ENCODE peak calls at places on chromosomes 3 and 15, in four cellular contexts. One of them, this sample, is unnamed.

GRCh38 chr3:107221856-107222255 is 155.4 kb upstream of the CCDC54 start:
- DNase-seq in endothelial cell of umbilical vein: no peak
- DNase-seq in NCI-H2171 treated with DMSO at 0.1 percent for 48 hours: no peak
- DNase-seq in neural progenitor cell: no peak
- DNase-seq in this sample: no peak

GRCh38 chr3:138898301-138898700 is 48.6 kb downstream of the FOXL2 start:
- DNase-seq in endothelial cell of umbilical vein: peak; percentile 50
- DNase-seq in NCI-H2171 treated with DMSO at 0.1 percent for 48 hours: no peak
- DNase-seq in neural progenitor cell: no peak
- DNase-seq in this sample: no peak

GRCh38 chr15:63198752-63199250 is 9.4 kb downstream of the RAB8B start:
- DNase-seq in endothelial cell of umbilical vein: no peak
- DNase-seq in NCI-H2171 treated with DMSO at 0.1 percent for 48 hours: peak; percentile 73
- DNase-seq in neural progenitor cell: no peak
- DNase-seq in this sample: no peak

GRCh38 chr3:52495096-52495495 is at the start of gene STAB1:
- DNase-seq in endothelial cell of umbilical vein: peak; percentile 96
- DNase-seq in NCI-H2171 treated with DMSO at 0.1 percent for 48 hours: no peak
- DNase-seq in neural progenitor cell: no peak
- DNase-seq in this sample: no peak

GRCh38 chr3:95399580-95399979 is 1336.7 kb downstream of the NSUN3 start:
- DNase-seq in endothelial cell of umbilical vein: no peak
- DNase-seq in NCI-H2171 treated with DMSO at 0.1 percent for 48 hours: no peak
- DNase-seq in neural progenitor cell: no peak
- DNase-seq in this sample: no peak

GRCh38 chr3:45084361-45084760 is 58.3 kb downstream of the CLEC3B start:
- DNase-seq in endothelial cell of umbilical vein: no peak
- DNase-seq in NCI-H2171 treated with DMSO at 0.1 percent for 48 hours: no peak
- DNase-seq in neural progenitor cell: no peak
- DNase-seq in this sample: no peak

GRCh38 chr15:44097552-44097951 is 97.5 kb downstream of the FRMD5 start:
- DNase-seq in endothelial cell of umbilical vein: no peak
- DNase-seq in NCI-H2171 treated with DMSO at 0.1 percent for 48 hours: no peak
- DNase-seq in neural progenitor cell: no peak
- DNase-seq in this sample: no peak

GRCh38 chr3:8777978-8778267 is 8.5 kb upstream of the OXTR start:
- DNase-seq in endothelial cell of umbilical vein: no peak
- DNase-seq in NCI-H2171 treated with DMSO at 0.1 percent for 48 hours: no peak
- DNase-seq in neural progenitor cell: no peak
- DNase-seq in this sample: no peak

GRCh38 chr15:31262901-31263671 is 63.5 kb upstream of the KLF13 start:
- DNase-seq in endothelial cell of umbilical vein: no peak
- DNase-seq in NCI-H2171 treated with DMSO at 0.1 percent for 48 hours: peak; percentile 13
- DNase-seq in neural progenitor cell: no peak
- DNase-seq in this sample: no peak

GRCh38 chr3:168116279-168116678 is 20.6 kb upstream of the GOLIM4 start:
- DNase-seq in endothelial cell of umbilical vein: no peak
- DNase-seq in NCI-H2171 treated with DMSO at 0.1 percent for 48 hours: no peak
- DNase-seq in neural progenitor cell: no peak
- DNase-seq in this sample: no peak

GRCh38 chr3:47485812-47486211 is 10.1 kb upstream of the SCAP start:
- DNase-seq in endothelial cell of umbilical vein: no peak
- DNase-seq in NCI-H2171 treated with DMSO at 0.1 percent for 48 hours: no peak
- DNase-seq in neural progenitor cell: no peak
- DNase-seq in this sample: no peak

GRCh38 chr3:10213156-10213792 is 35.0 kb upstream of the TATDN2 start:
- DNase-seq in endothelial cell of umbilical vein: no peak
- DNase-seq in NCI-H2171 treated with DMSO at 0.1 percent for 48 hours: no peak
- DNase-seq in neural progenitor cell: no peak
- DNase-seq in this sample: no peak

GRCh38 chr3:151477596-151478375 is 16.9 kb upstream of the IGSF10 start:
- DNase-seq in endothelial cell of umbilical vein: no peak
- DNase-seq in NCI-H2171 treated with DMSO at 0.1 percent for 48 hours: no peak
- DNase-seq in neural progenitor cell: peak; percentile 10
- DNase-seq in this sample: no peak

GRCh38 chr15:45205192-45205591 is 17.4 kb upstream of the SHF start:
- DNase-seq in endothelial cell of umbilical vein: peak; percentile 33
- DNase-seq in NCI-H2171 treated with DMSO at 0.1 percent for 48 hours: peak; percentile 66
- DNase-seq in neural progenitor cell: peak; percentile 86
- DNase-seq in this sample: peak; percentile 90

GRCh38 chr3:25856902-25857518 is 67.1 kb downstream of the OXSM start:
- DNase-seq in endothelial cell of umbilical vein: peak; percentile 43
- DNase-seq in NCI-H2171 treated with DMSO at 0.1 percent for 48 hours: peak; percentile 23
- DNase-seq in neural progenitor cell: peak; percentile 46
- DNase-seq in this sample: peak; percentile 57

GRCh38 chr15:59436774-59437472 is 1.1 kb upstream of the FAM81A start:
- DNase-seq in endothelial cell of umbilical vein: peak; percentile 24
- DNase-seq in NCI-H2171 treated with DMSO at 0.1 percent for 48 hours: peak; percentile 51
- DNase-seq in neural progenitor cell: peak; percentile 23
- DNase-seq in this sample: peak; percentile 40

GRCh38 chr3:186664119-186664495 is 1.7 kb upstream of the HRG start:
- DNase-seq in endothelial cell of umbilical vein: no peak
- DNase-seq in NCI-H2171 treated with DMSO at 0.1 percent for 48 hours: no peak
- DNase-seq in neural progenitor cell: peak; percentile 24
- DNase-seq in this sample: no peak

GRCh38 chr15:40266828-40267304 is 16.0 kb downstream of the ANKRD63 start:
- DNase-seq in endothelial cell of umbilical vein: peak; percentile 94
- DNase-seq in NCI-H2171 treated with DMSO at 0.1 percent for 48 hours: no peak
- DNase-seq in neural progenitor cell: no peak
- DNase-seq in this sample: no peak

GRCh38 chr3:111729087-111729846 is 129.8 kb upstream of the PHLDB2 start:
- DNase-seq in endothelial cell of umbilical vein: peak; percentile 56
- DNase-seq in NCI-H2171 treated with DMSO at 0.1 percent for 48 hours: no peak
- DNase-seq in neural progenitor cell: no peak
- DNase-seq in this sample: peak; percentile 76

GRCh38 chr15:73841756-73842590 is 31.4 kb upstream of the TBC1D21 start:
- DNase-seq in endothelial cell of umbilical vein: no peak
- DNase-seq in NCI-H2171 treated with DMSO at 0.1 percent for 48 hours: no peak
- DNase-seq in neural progenitor cell: peak; percentile 31
- DNase-seq in this sample: no peak

GRCh38 chr3:126259411-126260391 is 79.3 kb upstream of the ALDH1L1 start:
- DNase-seq in endothelial cell of umbilical vein: peak; percentile 54
- DNase-seq in NCI-H2171 treated with DMSO at 0.1 percent for 48 hours: no peak
- DNase-seq in neural progenitor cell: peak; percentile 60
- DNase-seq in this sample: peak; percentile 62

GRCh38 chr15:60426870-60427528 is 29.2 kb upstream of the ANXA2 start:
- DNase-seq in endothelial cell of umbilical vein: peak; percentile 26
- DNase-seq in NCI-H2171 treated with DMSO at 0.1 percent for 48 hours: no peak
- DNase-seq in neural progenitor cell: no peak
- DNase-seq in this sample: no peak

GRCh38 chr15:27884726-27885125 is 214.4 kb downstream of the OCA2 start:
- DNase-seq in endothelial cell of umbilical vein: no peak
- DNase-seq in NCI-H2171 treated with DMSO at 0.1 percent for 48 hours: no peak
- DNase-seq in neural progenitor cell: no peak
- DNase-seq in this sample: no peak

GRCh38 chr15:64807751-64808222 is 17.7 kb downstream of the PIF1 start:
- DNase-seq in endothelial cell of umbilical vein: no peak
- DNase-seq in NCI-H2171 treated with DMSO at 0.1 percent for 48 hours: no peak
- DNase-seq in neural progenitor cell: no peak
- DNase-seq in this sample: no peak

GRCh38 chr3:9808345-9809037 is 1.6 kb upstream of the TTLL3 start:
- DNase-seq in endothelial cell of umbilical vein: peak; percentile 29
- DNase-seq in NCI-H2171 treated with DMSO at 0.1 percent for 48 hours: peak; percentile 55
- DNase-seq in neural progenitor cell: peak; percentile 77
- DNase-seq in this sample: peak; percentile 80

GRCh38 chr15:63191895-63192603 is 2.6 kb downstream of the RAB8B start:
- DNase-seq in endothelial cell of umbilical vein: no peak
- DNase-seq in NCI-H2171 treated with DMSO at 0.1 percent for 48 hours: no peak
- DNase-seq in neural progenitor cell: no peak
- DNase-seq in this sample: no peak

GRCh38 chr15:79994651-79995050 is 23.7 kb upstream of the BCL2A1 start:
- DNase-seq in endothelial cell of umbilical vein: no peak
- DNase-seq in NCI-H2171 treated with DMSO at 0.1 percent for 48 hours: no peak
- DNase-seq in neural progenitor cell: no peak
- DNase-seq in this sample: no peak

GRCh38 chr15:59224474-59224873 is 17.8 kb downstream of the LDHAL6B start:
- DNase-seq in endothelial cell of umbilical vein: peak; percentile 61
- DNase-seq in NCI-H2171 treated with DMSO at 0.1 percent for 48 hours: no peak
- DNase-seq in neural progenitor cell: no peak
- DNase-seq in this sample: no peak

GRCh38 chr3:178510496-178510895 is 25.7 kb upstream of the KCNMB2 start:
- DNase-seq in endothelial cell of umbilical vein: no peak
- DNase-seq in NCI-H2171 treated with DMSO at 0.1 percent for 48 hours: no peak
- DNase-seq in neural progenitor cell: no peak
- DNase-seq in this sample: no peak

GRCh38 chr3:178405456-178405970 is 130.7 kb upstream of the KCNMB2 start:
- DNase-seq in endothelial cell of umbilical vein: no peak
- DNase-seq in NCI-H2171 treated with DMSO at 0.1 percent for 48 hours: peak; percentile 55
- DNase-seq in neural progenitor cell: no peak
- DNase-seq in this sample: no peak

GRCh38 chr15:72964135-72964534 is 88.1 kb upstream of the NEO1 start:
- DNase-seq in endothelial cell of umbilical vein: no peak
- DNase-seq in NCI-H2171 treated with DMSO at 0.1 percent for 48 hours: no peak
- DNase-seq in neural progenitor cell: no peak
- DNase-seq in this sample: no peak

GRCh38 chr15:70294906-70295305 is 197.2 kb upstream of the TLE3 start:
- DNase-seq in endothelial cell of umbilical vein: no peak
- DNase-seq in NCI-H2171 treated with DMSO at 0.1 percent for 48 hours: no peak
- DNase-seq in neural progenitor cell: no peak
- DNase-seq in this sample: no peak

GRCh38 chr15:48721061-48721810 is 75.7 kb upstream of the FBN1 start:
- DNase-seq in endothelial cell of umbilical vein: no peak
- DNase-seq in NCI-H2171 treated with DMSO at 0.1 percent for 48 hours: no peak
- DNase-seq in neural progenitor cell: no peak
- DNase-seq in this sample: no peak

GRCh38 chr3:23376516-23377248 is 173.6 kb downstream of the UBE2E2 start:
- DNase-seq in endothelial cell of umbilical vein: no peak
- DNase-seq in NCI-H2171 treated with DMSO at 0.1 percent for 48 hours: no peak
- DNase-seq in neural progenitor cell: no peak
- DNase-seq in this sample: no peak

GRCh38 chr3:102106421-102107097 is 257.2 kb downstream of the NFKBIZ start:
- DNase-seq in endothelial cell of umbilical vein: peak; percentile 72
- DNase-seq in NCI-H2171 treated with DMSO at 0.1 percent for 48 hours: no peak
- DNase-seq in neural progenitor cell: no peak
- DNase-seq in this sample: no peak

GRCh38 chr3:150278843-150279341 is 129.2 kb upstream of the TSC22D2 start:
- DNase-seq in endothelial cell of umbilical vein: no peak
- DNase-seq in NCI-H2171 treated with DMSO at 0.1 percent for 48 hours: no peak
- DNase-seq in neural progenitor cell: peak; percentile 42
- DNase-seq in this sample: no peak

GRCh38 chr15:58520464-58520863 is 88.7 kb downstream of the LIPC start:
- DNase-seq in endothelial cell of umbilical vein: peak; percentile 68
- DNase-seq in NCI-H2171 treated with DMSO at 0.1 percent for 48 hours: peak; percentile 45
- DNase-seq in neural progenitor cell: no peak
- DNase-seq in this sample: peak; percentile 94

This sample was measured in NCI-H82.